ENCODE peak calls at places on chromosomes 6 and 20, in nine cellular contexts. L is NCI-H1092 treated with DMSO at 0.1 percent for 48 hours; Z is Right ventricle myocardium inferior; B is activated naive CD8-positive, alpha-beta T cell treated with anti-CD3 and anti-CD28 coated beads, Interleukin-2, amount 50 U/mL, for 16 hours; E is effector memory CD4-positive, alpha-beta T cell; Y is gastrocnemius medialis; R is aorta; O is DMS 273 treated with DMSO at 0.1 percent for 48 hours; V is astrocyte of the spinal cord. X is an unnamed sample.

GRCh38 chr6:135888818-135889217 is 37.3 kb downstream of the PDE7B start:
- DNase-seq in L (no peak), Z (no peak), B (no peak), E (no peak), Y (no peak), R (no peak), O (no peak), V (no peak), X (no peak)

GRCh38 chr6:129500958-129501381 is 209.0 kb downstream of the ARHGAP18 start:
- DNase-seq in L (no peak), Z (no peak), B (no peak), E (no peak), Y (no peak), R (no peak), O (peak), V (no peak), X (no peak)

GRCh38 chr6:164911873-164912580 is 397.4 kb downstream of the C6orf118 start:
- DNase-seq in L (peak), Z (no peak), B (no peak), E (no peak), Y (no peak), R (no peak), O (no peak), V (no peak), X (no peak)

GRCh38 chr6:84137989-84138575 is 89.4 kb downstream of the CEP162 start:
- DNase-seq in L (no peak), Z (no peak), B (no peak), E (no peak), Y (no peak), R (no peak), O (no peak), V (peak), X (no peak)

GRCh38 chr6:44227138-44227770 is 3.9 kb downstream of the SLC29A1 start:
- DNase-seq in L (no peak), Z (no peak), B (no peak), E (no peak), Y (no peak), R (no peak), O (no peak), V (no peak), X (no peak)

GRCh38 chr6:6793388-6794250 is 205.1 kb downstream of the LY86 start:
- DNase-seq in L (no peak), Z (no peak), B (no peak), E (no peak), Y (no peak), R (no peak), O (no peak), V (no peak), X (no peak)

GRCh38 chr6:33375143-33375649 is 16.4 kb upstream of the KIFC1 start:
- DNase-seq in L (no peak), Z (no peak), B (no peak), E (no peak), Y (peak), R (no peak), O (no peak), V (peak), X (no peak)

GRCh38 chr20:17617212-17617867 is 47.5 kb downstream of the DSTN start:
- DNase-seq in L (peak), Z (no peak), B (no peak), E (no peak), Y (no peak), R (peak), O (no peak), V (no peak), X (peak)

GRCh38 chr6:116010400-116011095 is 50.1 kb downstream of the FRK start:
- DNase-seq in L (peak), Z (peak), B (no peak), E (peak), Y (peak), R (peak), O (peak), V (peak), X (peak)

GRCh38 chr6:1792989-1793388 is 183.3 kb downstream of the FOXC1 start:
- DNase-seq in L (no peak), Z (no peak), B (no peak), E (no peak), Y (no peak), R (no peak), O (no peak), V (no peak), X (no peak)

GRCh38 chr6:127515794-127516675 is 3.1 kb downstream of the MTCL3 start:
- DNase-seq in L (peak), Z (peak), B (no peak), E (peak), Y (no peak), R (peak), O (peak), V (peak), X (peak)

GRCh38 chr6:151807513-151808330 is at the start of gene ESR1:
- DNase-seq in L (no peak), Z (peak), B (no peak), E (no peak), Y (peak), R (peak), O (no peak), V (no peak), X (no peak)